ENCODE peak calls at places on chromosomes 3 and 15, in four cellular contexts. One of them, this sample, is unnamed. For H3K4me1, the result is how much of the 10 kb centered on the place peaks cover.

GRCh38 chr15:64895285-64896065 is 16.2 kb upstream of the ANKDD1A start:
- DNase-seq in neural progenitor cell: no peak
- DNase-seq in left lung: no peak
- DNase-seq in CD8-positive, alpha-beta T cell: no peak
- DNase-seq in this sample: no peak

GRCh38 chr3:106560451-106560966 is 691.7 kb upstream of the CBLB start:
- DNase-seq in neural progenitor cell: no peak
- DNase-seq in left lung: no peak
- DNase-seq in CD8-positive, alpha-beta T cell: no peak
- DNase-seq in this sample: no peak

GRCh38 chr15:79130535-79131130 is 40.1 kb upstream of the RASGRF1 start:
- DNase-seq in neural progenitor cell: peak
- DNase-seq in left lung: no peak
- DNase-seq in CD8-positive, alpha-beta T cell: no peak
- DNase-seq in this sample: peak

GRCh38 chr15:48046813-48047483 is 73.8 kb upstream of the SLC24A5 start:
- DNase-seq in neural progenitor cell: peak
- DNase-seq in left lung: no peak
- DNase-seq in CD8-positive, alpha-beta T cell: no peak
- DNase-seq in this sample: peak

GRCh38 chr3:71713041-71713440 is 12.2 kb downstream of the EIF4E3 start:
- DNase-seq in neural progenitor cell: no peak
- DNase-seq in left lung: no peak
- DNase-seq in CD8-positive, alpha-beta T cell: no peak
- DNase-seq in this sample: no peak

GRCh38 chr3:64103131-64103530 is 79.8 kb upstream of the PSMD6 start:
- DNase-seq in neural progenitor cell: no peak
- DNase-seq in left lung: no peak
- DNase-seq in CD8-positive, alpha-beta T cell: no peak
- DNase-seq in this sample: no peak

GRCh38 chr15:65213241-65213640 is 2.0 kb upstream of the CILP start:
- DNase-seq in neural progenitor cell: no peak
- DNase-seq in left lung: no peak
- DNase-seq in CD8-positive, alpha-beta T cell: no peak
- DNase-seq in this sample: no peak

GRCh38 chr15:66809664-66810063 is 107.6 kb downstream of the SMAD6 start:
- DNase-seq in neural progenitor cell: no peak
- DNase-seq in left lung: no peak
- DNase-seq in CD8-positive, alpha-beta T cell: no peak
- DNase-seq in this sample: no peak

GRCh38 chr3:197878427-197878826 is 71.6 kb upstream of the RPL35A start:
- DNase-seq in neural progenitor cell: no peak
- DNase-seq in left lung: no peak
- DNase-seq in CD8-positive, alpha-beta T cell: no peak
- DNase-seq in this sample: no peak

GRCh38 chr3:149784064-149784704 is 8.2 kb downstream of the ANKUB1 start:
- DNase-seq in neural progenitor cell: no peak
- DNase-seq in left lung: no peak
- DNase-seq in CD8-positive, alpha-beta T cell: no peak
- DNase-seq in this sample: no peak

GRCh38 chr3:159852256-159852655 is 136.4 kb upstream of the IL12A start:
- DNase-seq in neural progenitor cell: no peak
- DNase-seq in left lung: no peak
- DNase-seq in CD8-positive, alpha-beta T cell: no peak
- DNase-seq in this sample: no peak

GRCh38 chr15:80585544-80586018 is 109.5 kb upstream of the ABHD17C start:
- DNase-seq in neural progenitor cell: no peak
- DNase-seq in left lung: no peak
- DNase-seq in CD8-positive, alpha-beta T cell: no peak
- DNase-seq in this sample: peak

GRCh38 chr3:80696280-80696679 is 928.5 kb upstream of the ROBO1 start:
- DNase-seq in neural progenitor cell: no peak
- DNase-seq in left lung: no peak
- DNase-seq in CD8-positive, alpha-beta T cell: no peak
- DNase-seq in this sample: peak

GRCh38 chr3:190306026-190306425 is 16.2 kb downstream of the CLDN1 start:
- DNase-seq in neural progenitor cell: no peak
- DNase-seq in left lung: no peak
- DNase-seq in CD8-positive, alpha-beta T cell: no peak
- DNase-seq in this sample: no peak

GRCh38 chr3:172707967-172708366 is 2.9 kb downstream of the NCEH1 start:
- DNase-seq in neural progenitor cell: no peak
- DNase-seq in left lung: no peak
- DNase-seq in CD8-positive, alpha-beta T cell: no peak
- DNase-seq in this sample: no peak

GRCh38 chr3:134803652-134804051 is 8.6 kb downstream of the EPHB1 start:
- DNase-seq in neural progenitor cell: no peak
- DNase-seq in left lung: no peak
- DNase-seq in CD8-positive, alpha-beta T cell: no peak
- DNase-seq in this sample: no peak

GRCh38 chr3:119677641-119677934 is 382 bp upstream of the COX17 start:
- DNase-seq in neural progenitor cell: no peak
- DNase-seq in left lung: no peak
- DNase-seq in CD8-positive, alpha-beta T cell: no peak
- DNase-seq in this sample: no peak

GRCh38 chr3:133937061-133937686 is 41.5 kb upstream of the RAB6B start:
- DNase-seq in neural progenitor cell: no peak
- DNase-seq in left lung: no peak
- DNase-seq in CD8-positive, alpha-beta T cell: no peak
- DNase-seq in this sample: no peak

GRCh38 chr15:40767838-40768491 is 1.8 kb upstream of the C15orf62 start:
- DNase-seq in neural progenitor cell: no peak
- DNase-seq in left lung: no peak
- DNase-seq in CD8-positive, alpha-beta T cell: no peak
- DNase-seq in this sample: no peak

GRCh38 chr3:45593708-45594601 is 596 bp upstream of the LIMD1 start:
- DNase-seq in neural progenitor cell: peak
- DNase-seq in left lung: peak
- DNase-seq in CD8-positive, alpha-beta T cell: peak
- DNase-seq in this sample: peak

GRCh38 chr3:65557915-65558564 is 480.7 kb downstream of the MAGI1 start:
- DNase-seq in neural progenitor cell: no peak
- DNase-seq in left lung: no peak
- DNase-seq in CD8-positive, alpha-beta T cell: no peak
- DNase-seq in this sample: no peak

GRCh38 chr15:39429898-39430357 is 151.0 kb upstream of the THBS1 start:
- DNase-seq in neural progenitor cell: no peak
- DNase-seq in left lung: no peak
- DNase-seq in CD8-positive, alpha-beta T cell: no peak
- DNase-seq in this sample: no peak

GRCh38 chr3:4741404-4742307 is 237.6 kb upstream of the BHLHE40 start:
- DNase-seq in neural progenitor cell: no peak
- DNase-seq in left lung: no peak
- DNase-seq in CD8-positive, alpha-beta T cell: no peak
- DNase-seq in this sample: no peak

GRCh38 chr15:41732487-41732886 is 41.8 kb upstream of the MAPKBP1 start:
- DNase-seq in neural progenitor cell: no peak
- DNase-seq in left lung: no peak
- DNase-seq in CD8-positive, alpha-beta T cell: no peak
- DNase-seq in this sample: no peak

GRCh38 chr15:41660235-41661077 is at the start of gene MGA:
- DNase-seq in neural progenitor cell: peak
- DNase-seq in left lung: peak
- DNase-seq in CD8-positive, alpha-beta T cell: peak
- DNase-seq in this sample: peak

GRCh38 chr15:52466134-52466701 is 62.5 kb downstream of the MYO5A start:
- DNase-seq in neural progenitor cell: peak
- DNase-seq in left lung: no peak
- DNase-seq in CD8-positive, alpha-beta T cell: no peak
- DNase-seq in this sample: peak
- H3K4me3 ChIP-seq in neural progenitor cell: no peak
- H3K4me3 ChIP-seq in left lung: no peak
- H3K4me3 ChIP-seq in CD8-positive, alpha-beta T cell: no peak
- H3K4me3 ChIP-seq in this sample: peak

GRCh38 chr15:90559119-90559518 is 29.4 kb downstream of the CRTC3 start:
- DNase-seq in neural progenitor cell: no peak
- DNase-seq in left lung: no peak
- DNase-seq in CD8-positive, alpha-beta T cell: no peak
- DNase-seq in this sample: no peak

GRCh38 chr15:90563460-90563859 is 33.7 kb downstream of the CRTC3 start:
- DNase-seq in neural progenitor cell: no peak
- DNase-seq in left lung: no peak
- DNase-seq in CD8-positive, alpha-beta T cell: no peak
- DNase-seq in this sample: no peak

GRCh38 chr15:90560229-90560771 is 30.6 kb downstream of the CRTC3 start:
- DNase-seq in neural progenitor cell: peak
- DNase-seq in left lung: no peak
- DNase-seq in CD8-positive, alpha-beta T cell: no peak
- DNase-seq in this sample: no peak

GRCh38 chr15:90562669-90563068 is 32.9 kb downstream of the CRTC3 start:
- DNase-seq in neural progenitor cell: no peak
- DNase-seq in left lung: no peak
- DNase-seq in CD8-positive, alpha-beta T cell: no peak
- DNase-seq in this sample: no peak

DNA sequence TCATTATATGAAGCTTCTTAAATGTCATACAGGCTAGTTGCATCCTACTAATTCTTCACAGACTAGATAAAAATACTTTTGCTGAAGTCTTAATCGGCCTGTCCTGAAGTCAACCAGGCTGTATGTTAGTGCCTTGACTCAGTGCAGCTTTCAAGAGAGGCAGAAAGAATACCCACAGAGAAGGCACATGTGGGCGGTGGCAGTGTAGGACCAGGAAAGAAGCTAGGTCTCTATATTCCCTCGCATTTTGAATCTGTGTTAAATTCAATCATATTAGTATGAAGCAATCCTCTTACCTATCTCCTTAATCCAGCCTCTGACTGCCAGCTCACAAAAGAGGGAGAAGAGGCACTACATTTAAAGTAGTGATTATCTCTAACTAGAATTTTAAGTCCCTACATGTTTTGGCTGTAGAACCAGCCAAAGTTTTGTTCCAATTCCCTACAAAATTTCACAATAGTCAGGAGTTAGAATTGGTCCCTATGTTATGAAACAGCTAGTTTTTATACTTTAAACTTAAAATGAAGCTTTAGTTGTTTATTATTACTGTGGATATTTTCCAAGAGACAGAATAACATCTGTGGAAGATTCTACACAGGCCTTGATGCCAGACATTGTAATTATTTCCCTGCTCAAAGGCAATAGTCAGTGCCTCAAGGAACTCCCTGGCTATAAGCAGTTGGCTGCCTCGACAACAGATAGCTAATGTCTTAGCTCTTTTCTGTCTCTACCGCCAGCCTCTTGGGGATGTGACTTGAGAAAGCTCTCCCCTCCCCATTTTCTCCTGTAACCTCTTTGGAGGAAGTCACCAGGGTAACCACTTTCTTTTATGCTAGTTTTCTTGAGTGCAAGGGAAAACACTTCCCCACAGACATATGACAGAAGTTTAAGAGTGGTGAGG is 31.9 kb downstream of the CRTC3 start:
- DNase-seq in neural progenitor cell: no peak
- DNase-seq in left lung: no peak
- DNase-seq in CD8-positive, alpha-beta T cell: no peak
- DNase-seq in this sample: no peak
- H3K4me1 ChIP-seq in neural progenitor cell: under half
- H3K4me1 ChIP-seq in left lung: under half
- H3K4me1 ChIP-seq in CD8-positive, alpha-beta T cell: half or more
- H3K4me1 ChIP-seq in this sample: under half

GRCh38 chr15:63509056-63509696 is 4.8 kb downstream of the USP3 start:
- DNase-seq in neural progenitor cell: no peak
- DNase-seq in left lung: no peak
- DNase-seq in CD8-positive, alpha-beta T cell: no peak
- DNase-seq in this sample: no peak

GRCh38 chr15:63507878-63508818 is 3.8 kb downstream of the USP3 start:
- DNase-seq in neural progenitor cell: no peak
- DNase-seq in left lung: no peak
- DNase-seq in CD8-positive, alpha-beta T cell: no peak
- DNase-seq in this sample: no peak

GRCh38 chr15:63512148-63512547 is 7.8 kb downstream of the USP3 start:
- DNase-seq in neural progenitor cell: no peak
- DNase-seq in left lung: no peak
- DNase-seq in CD8-positive, alpha-beta T cell: no peak
- DNase-seq in this sample: no peak

GRCh38 chr15:63510548-63510940 is 6.2 kb downstream of the USP3 start:
- DNase-seq in neural progenitor cell: no peak
- DNase-seq in left lung: no peak
- DNase-seq in CD8-positive, alpha-beta T cell: no peak
- DNase-seq in this sample: no peak

GRCh38 chr15:63509933-63510547 is 5.6 kb downstream of the USP3 start:
- DNase-seq in neural progenitor cell: no peak
- DNase-seq in left lung: no peak
- DNase-seq in CD8-positive, alpha-beta T cell: no peak
- DNase-seq in this sample: no peak
- H3K4me3 ChIP-seq in neural progenitor cell: no peak
- H3K4me3 ChIP-seq in left lung: no peak
- H3K4me3 ChIP-seq in CD8-positive, alpha-beta T cell: no peak
- H3K4me3 ChIP-seq in this sample: no peak

GRCh38 chr3:50264389-50264963 is 4.5 kb upstream of the SEMA3B start:
- DNase-seq in neural progenitor cell: peak
- DNase-seq in left lung: peak
- DNase-seq in CD8-positive, alpha-beta T cell: no peak
- DNase-seq in this sample: no peak
- H3K4me1 ChIP-seq in neural progenitor cell: half or more
- H3K4me1 ChIP-seq in left lung: under half
- H3K4me1 ChIP-seq in CD8-positive, alpha-beta T cell: under half
- H3K4me1 ChIP-seq in this sample: half or more

GRCh38 chr15:75007216-75007615 is 11.9 kb downstream of the SCAMP5 start:
- DNase-seq in neural progenitor cell: no peak
- DNase-seq in left lung: no peak
- DNase-seq in CD8-positive, alpha-beta T cell: no peak
- DNase-seq in this sample: no peak
- H3K4me3 ChIP-seq in neural progenitor cell: no peak
- H3K4me3 ChIP-seq in left lung: no peak
- H3K4me3 ChIP-seq in CD8-positive, alpha-beta T cell: no peak
- H3K4me3 ChIP-seq in this sample: no peak

GRCh38 chr15:52645916-52646315 is 33.3 kb downstream of the ATOSA start:
- DNase-seq in neural progenitor cell: no peak
- DNase-seq in left lung: no peak
- DNase-seq in CD8-positive, alpha-beta T cell: no peak
- DNase-seq in this sample: no peak
- H3K4me1 ChIP-seq in neural progenitor cell: under half
- H3K4me1 ChIP-seq in left lung: under half
- H3K4me1 ChIP-seq in CD8-positive, alpha-beta T cell: under half
- H3K4me1 ChIP-seq in this sample: under half

This sample was measured in GM23338.